ENCODE peak calls at places on chromosomes 3 and 15, in seven cellular contexts. G, V, F, Q, W, B and A are unnamed samples.

GRCh38 chr3:122936335-122936734 is 91.2 kb downstream of the SEMA5B start:
- DNase-seq in V (no peak), W (no peak), B (no peak), Q (no peak), F (no peak), G (no peak), A (no peak)

GRCh38 chr15:67613708-67614107 is 71.2 kb downstream of the MAP2K5 start:
- DNase-seq in B (no peak), W (no peak), Q (no peak), F (no peak), V (no peak), G (no peak), A (no peak)

GRCh38 chr3:129783470-129783869 is 110.0 kb downstream of the TMCC1 start:
- DNase-seq in F (no peak), W (no peak), G (no peak), B (peak; percentile 62), V (no peak), Q (no peak), A (no peak)

GRCh38 chr15:70100495-70101331 is 3.0 kb upstream of the TLE3 start:
- DNase-seq in V (peak; percentile 82), G (peak; percentile 71), F (peak; percentile 59), B (peak; percentile 78), Q (no peak), W (peak; percentile 54), A (peak; percentile 68)

GRCh38 chr15:84657748-84658079 is 285 bp downstream of the NMB start:
- DNase-seq in G (no peak), V (no peak), Q (no peak), F (no peak), W (no peak), B (no peak), A (no peak)

GRCh38 chr15:89756897-89757296 is 5.8 kb upstream of the MESP1 start:
- DNase-seq in F (no peak), V (no peak), Q (no peak), G (no peak), B (no peak), W (no peak), A (no peak)

GRCh38 chr3:38168988-38169363 is 3.6 kb downstream of the OXSR1 start:
- DNase-seq in F (no peak), Q (no peak), G (no peak), W (no peak), V (no peak), B (peak; percentile 55), A (no peak)

GRCh38 chr15:92981333-92981732 is 81.2 kb downstream of the CHD2 start:
- DNase-seq in F (no peak), Q (no peak), V (no peak), G (no peak), B (peak; percentile 84), W (no peak), A (no peak)

GRCh38 chr3:42066516-42067181 is 24.5 kb upstream of the TRAK1 start:
- DNase-seq in W (no peak), F (peak; percentile 81), B (peak; percentile 86), Q (no peak), V (no peak), G (no peak), A (no peak)

GRCh38 chr3:183825380-183826161 is at the start of gene MAP6D1:
- DNase-seq in W (peak; percentile 24), F (peak; percentile 26), B (peak; percentile 38), G (peak; percentile 84), Q (peak; percentile 74), V (peak; percentile 52), A (peak; percentile 70)

GRCh38 chr15:50767332-50767861 is 1.9 kb upstream of the SPPL2A start:
- DNase-seq in V (no peak), G (no peak), B (no peak), F (no peak), Q (no peak), W (no peak), A (peak; percentile 31)

GRCh38 chr3:99684678-99685077 is 46.3 kb downstream of the COL8A1 start:
- DNase-seq in F (no peak), V (no peak), W (no peak), Q (no peak), B (peak; percentile 58), G (no peak), A (no peak)

GRCh38 chr3:38084969-38085942 is 46.2 kb downstream of the DLEC1 start:
- DNase-seq in W (no peak), V (no peak), B (no peak), F (no peak), Q (no peak), G (no peak), A (no peak)

GRCh38 chr3:190491533-190492054 is 22.3 kb upstream of the IL1RAP start:
- DNase-seq in Q (no peak), B (peak; percentile 48), F (no peak), V (no peak), G (no peak), W (no peak), A (peak; percentile 38)

GRCh38 chr3:66423791-66424190 is 77.0 kb downstream of the LRIG1 start:
- DNase-seq in F (peak; percentile 82), W (peak; percentile 57), Q (no peak), V (no peak), B (peak; percentile 87), G (no peak), A (no peak)

GRCh38 chr3:15465876-15466585 is 38.6 kb downstream of the EAF1 start:
- DNase-seq in B (no peak), G (no peak), V (no peak), Q (no peak), F (no peak), W (no peak), A (no peak)

GRCh38 chr3:123816673-123817207 is 67.4 kb downstream of the MYLK start:
- DNase-seq in V (no peak), B (peak; percentile 95), W (no peak), F (peak; percentile 58), Q (no peak), G (no peak), A (no peak)

GRCh38 chr3:172203522-172204258 is 164.3 kb downstream of the FNDC3B start:
- DNase-seq in V (no peak), F (no peak), B (peak; percentile 67), Q (peak; percentile 84), W (no peak), G (no peak), A (no peak)

GRCh38 chr3:122794483-122794778 is 438 bp upstream of the SLC49A4 start:
- DNase-seq in B (peak; percentile 60), Q (no peak), V (no peak), F (peak; percentile 33), G (no peak), W (no peak), A (no peak)

GRCh38 chr3:40451551-40451950 is 5.6 kb upstream of the RPL14 start:
- DNase-seq in W (no peak), F (no peak), V (no peak), Q (no peak), G (no peak), B (no peak), A (no peak)

GRCh38 chr3:40453933-40454332 is 3.2 kb upstream of the RPL14 start:
- DNase-seq in F (no peak), Q (no peak), V (no peak), B (no peak), W (no peak), G (no peak), A (no peak)

GRCh38 chr3:40452562-40452875 is 4.6 kb upstream of the RPL14 start:
- DNase-seq in Q (no peak), F (no peak), W (no peak), B (no peak), V (no peak), G (no peak), A (no peak)

GRCh38 chr3:40452057-40452456 is 5.1 kb upstream of the RPL14 start:
- DNase-seq in G (no peak), Q (no peak), F (no peak), W (no peak), B (no peak), V (no peak), A (no peak)

GRCh38 chr3:40452876-40453730 is 4.0 kb upstream of the RPL14 start:
- DNase-seq in B (peak; percentile 99), V (peak; percentile 95), Q (peak; percentile 99), G (peak; percentile 95), F (peak; percentile 98), W (peak; percentile 97), A (peak; percentile 99)
- TF ChIP-seq CTCF in B (no peak), V (no peak), Q (no peak), G (no peak), F (no peak), W (peak; percentile 8), A (no peak)

GRCh38 chr15:33649217-33649933 is 318.9 kb upstream of the CHRM5 start:
- DNase-seq in G (no peak), B (no peak), F (no peak), Q (no peak), W (no peak), V (no peak), A (no peak)

GRCh38 chr15:33656090-33656670 is 312.1 kb upstream of the CHRM5 start:
- DNase-seq in B (no peak), G (no peak), F (no peak), W (no peak), Q (no peak), V (no peak), A (no peak)

GRCh38 chr15:33660151-33660550 is 308.1 kb upstream of the CHRM5 start:
- DNase-seq in W (no peak), B (no peak), G (no peak), V (no peak), Q (no peak), F (no peak), A (no peak)

GRCh38 chr15:33655488-33655887 is 312.8 kb upstream of the CHRM5 start:
- DNase-seq in W (no peak), F (no peak), V (no peak), G (peak; percentile 9), B (no peak), Q (no peak), A (no peak)

DNA sequence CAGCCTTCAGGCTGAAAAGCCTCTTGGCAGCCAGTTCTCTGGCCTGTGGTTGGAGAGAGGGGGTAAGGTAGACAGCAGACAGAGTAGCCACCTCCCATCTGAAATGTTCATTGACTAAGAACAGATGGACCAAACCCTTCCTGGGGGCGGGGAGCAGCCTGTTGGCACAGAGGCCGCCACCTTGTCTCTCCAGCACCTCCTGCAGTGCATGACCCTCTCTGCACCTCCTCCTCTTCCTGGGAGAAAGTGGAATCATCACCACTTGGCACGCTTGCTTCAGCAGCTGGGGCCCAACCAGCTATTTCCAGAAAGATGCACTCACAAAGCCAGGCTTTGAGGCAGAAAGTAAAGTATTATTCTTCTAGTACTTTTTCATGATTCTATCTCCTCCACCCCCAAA is 313.4 kb upstream of the CHRM5 start:
- DNase-seq in B (no peak), W (no peak), F (no peak), V (no peak), Q (no peak), G (no peak), A (no peak)
- TF ChIP-seq CTCF in B (no peak), W (no peak), F (no peak), V (no peak), Q (no peak), G (no peak), A (no peak)

GRCh38 chr15:40739854-40740253 is 15.2 kb downstream of the RMDN3 start:
- DNase-seq in W (no peak), B (no peak), G (no peak), F (no peak), Q (no peak), V (no peak), A (no peak)
- TF ChIP-seq CTCF in W (no peak), B (no peak), G (no peak), F (peak; percentile 28), Q (no peak), V (no peak), A (no peak)

DNA sequence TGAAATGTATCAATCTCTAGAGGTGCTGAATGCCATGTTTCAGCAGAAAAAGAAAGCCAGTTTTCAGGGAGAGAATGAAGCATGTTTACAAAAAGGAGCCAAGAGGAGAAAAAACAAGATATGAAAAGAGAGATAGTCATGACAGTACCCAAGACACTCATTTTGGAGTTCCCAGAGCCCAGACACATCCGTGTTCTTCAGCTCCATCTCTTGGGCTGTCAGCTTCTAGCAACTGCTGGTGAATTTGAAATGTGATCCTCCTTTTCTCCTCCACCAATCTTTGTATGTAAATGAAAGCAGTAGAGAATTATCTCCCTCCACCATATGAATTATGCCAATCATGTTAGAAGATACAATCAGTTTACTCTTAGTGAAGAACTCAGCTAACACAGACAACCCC is 93.0 kb upstream of the SLC25A36 start:
- DNase-seq in Q (no peak), V (no peak), G (no peak), F (no peak), W (no peak), B (no peak), A (no peak)
- TF ChIP-seq CTCF in Q (no peak), V (no peak), G (no peak), F (no peak), W (no peak), B (no peak), A (no peak)